ENCODE peak calls at places on chromosomes 2 and 18, in four cellular contexts. E, Z, L and A are unnamed samples.
A peak's percentile ranks its signal among the peaks of the same experiment; 100 is the strongest.

GRCh38 chr2:121094845-121095244 is 190.2 kb downstream of the TFCP2L1 start:
- DNase-seq in L (no peak), E (no peak), Z (no peak), A (no peak)

GRCh38 chr2:216634317-216635148 is 1.3 kb downstream of the IGFBP2 start:
- DNase-seq in Z (no peak), E (no peak), L (no peak), A (no peak)

GRCh38 chr2:85106489-85107180 is 26.6 kb upstream of the TCF7L1 start:
- DNase-seq in Z (no peak), E (no peak), L (no peak), A (no peak)

GRCh38 chr2:218332920-218333645 is 23.6 kb upstream of the CATIP start:
- DNase-seq in L (no peak), Z (peak; percentile 19), E (peak; percentile 20), A (no peak)

GRCh38 chr2:42339191-42339912 is 21.7 kb downstream of the COX7A2L start:
- DNase-seq in L (no peak), E (no peak), Z (no peak), A (no peak)

GRCh38 chr2:161745866-161746614 is 121.8 kb downstream of the SLC4A10 start:
- DNase-seq in E (no peak), L (no peak), Z (no peak), A (no peak)

GRCh38 chr18:58223717-58224424 is 179.8 kb downstream of the NEDD4L start:
- DNase-seq in E (peak; percentile 48), L (peak; percentile 87), Z (peak; percentile 77), A (no peak)

GRCh38 chr2:209960676-209961630 is 41.5 kb upstream of the RPE start:
- DNase-seq in L (peak; percentile 75), Z (peak; percentile 43), E (peak; percentile 27), A (no peak)

GRCh38 chr2:222798528-222798927 is 62.3 kb upstream of the ACSL3 start:
- DNase-seq in L (no peak), E (no peak), Z (peak; percentile 72), A (no peak)

GRCh38 chr2:206418968-206419367 is 24.4 kb upstream of the ADAM23 start:
- DNase-seq in Z (no peak), L (no peak), E (no peak), A (no peak)

GRCh38 chr2:134405641-134406081 is 151.8 kb downstream of the MGAT5 start:
- DNase-seq in Z (no peak), E (no peak), L (no peak), A (no peak)

GRCh38 chr2:10826625-10827024 is 14.0 kb upstream of the PDIA6 start:
- DNase-seq in Z (no peak), L (no peak), E (no peak), A (no peak)

GRCh38 chr18:46574000-46574739 is 82.8 kb downstream of the LOXHD1 start:
- DNase-seq in E (no peak), Z (no peak), L (no peak), A (no peak)

GRCh38 chr2:126600715-126601114 is 55.2 kb upstream of the GYPC start:
- DNase-seq in Z (no peak), E (no peak), L (no peak), A (no peak)

GRCh38 chr2:32825291-32825712 is 121.5 kb upstream of the LTBP1 start:
- DNase-seq in E (peak; percentile 28), Z (no peak), L (peak; percentile 19), A (no peak)

GRCh38 chr2:71796174-71796592 is 342.8 kb downstream of the DYSF start:
- DNase-seq in L (no peak), E (no peak), Z (no peak), A (no peak)

GRCh38 chr18:13653746-13654455 is 72.5 kb downstream of the FAM210A start:
- DNase-seq in E (no peak), Z (no peak), L (no peak), A (no peak)

GRCh38 chr2:237280235-237280634 is 133.7 kb downstream of the COL6A3 start:
- DNase-seq in Z (no peak), L (no peak), E (no peak), A (no peak)

GRCh38 chr2:105934467-105934866 is 189.8 kb downstream of the NCK2 start:
- DNase-seq in E (no peak), L (no peak), Z (no peak), A (no peak)

GRCh38 chr2:85975581-85975980 is 86.8 kb upstream of the ST3GAL5 start:
- DNase-seq in E (no peak), L (no peak), Z (no peak), A (no peak)

GRCh38 chr2:130873700-130874346 is 37.1 kb downstream of the ARHGEF4 start:
- DNase-seq in Z (peak; percentile 79), L (peak; percentile 83), E (peak; percentile 84), A (peak; percentile 54)

GRCh38 chr18:41396211-41396610 is 558.8 kb upstream of the PIK3C3 start:
- DNase-seq in E (no peak), Z (no peak), L (no peak), A (no peak)

GRCh38 chr2:1598041-1598710 is 146.1 kb downstream of the PXDN start:
- DNase-seq in Z (no peak), L (peak; percentile 2), E (no peak), A (no peak)

GRCh38 chr2:221741496-221742211 is 169.6 kb upstream of the EPHA4 start:
- DNase-seq in Z (no peak), L (no peak), E (no peak), A (no peak)

DNA sequence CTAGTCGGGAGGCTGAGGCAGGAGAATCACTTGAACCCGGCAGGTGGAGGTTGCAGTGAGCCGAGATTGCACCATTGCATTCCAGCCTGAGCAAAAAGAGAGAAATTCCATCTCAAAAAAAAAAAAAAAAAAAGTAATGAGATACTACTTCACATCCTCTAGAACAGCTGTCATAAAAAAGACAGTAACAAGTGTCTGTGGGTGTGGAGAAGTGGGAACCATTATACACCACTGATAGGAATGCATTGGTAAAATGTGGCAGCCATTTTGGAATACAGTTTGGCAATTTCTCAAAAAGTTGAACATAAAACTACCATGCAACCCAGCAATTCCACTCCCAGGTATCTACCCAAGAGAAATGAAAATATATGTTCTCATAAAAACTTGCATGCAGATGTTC is 166.6 kb downstream of the GREB1L start:
- DNase-seq in Z (no peak), E (no peak), L (no peak), A (no peak)
- H3K9me3 ChIP-seq in Z (no peaks in the 10 kb centered on the region), E (no peaks in the 10 kb centered on the region), L (no peaks in the 10 kb centered on the region), A (no peaks in the 10 kb centered on the region)

GRCh38 chr2:16207151-16207550 is 266.8 kb downstream of the MYCN start:
- DNase-seq in E (no peak), L (no peak), Z (no peak), A (no peak)
- H3K9me3 ChIP-seq in E (no peaks in the 10 kb centered on the region), L (no peaks in the 10 kb centered on the region), Z (no peaks in the 10 kb centered on the region), A (no peaks in the 10 kb centered on the region)

GRCh38 chr2:238479847-238480246 is 53.1 kb downstream of the ASB1 start:
- DNase-seq in Z (no peak), L (no peak), E (no peak), A (no peak)
- H3K9me3 ChIP-seq in Z (no peaks in the 10 kb centered on the region), L (no peaks in the 10 kb centered on the region), E (peaks cover 13% of the 10 kb centered on the region), A (no peaks in the 10 kb centered on the region)

GRCh38 chr2:4175343-4175742 is 472.0 kb downstream of the DCDC2C start:
- DNase-seq in L (no peak), E (no peak), Z (no peak), A (no peak)
- H3K9me3 ChIP-seq in L (peaks cover 37% of the 10 kb centered on the region), E (peaks cover 5% of the 10 kb centered on the region), Z (no peaks in the 10 kb centered on the region), A (no peaks in the 10 kb centered on the region)